ENCODE peak calls at places on chromosomes 13 and 19, in six cellular contexts. N is psoas muscle; A is endothelial cell; F is activated T-helper 1 cell treated with Interleukin-2 at 50 U/mL for 16 hours; V is Calu3; E is activated naive CD8-positive, alpha-beta T cell treated with anti-CD3 and anti-CD28 coated beads, Interleukin-2, amount 50 U/mL, for 24 hours. C is an unnamed sample.

GRCh38 chr19:57850553-57851017 is 926 bp downstream of the ZNF587 start:
- DNase-seq in N (no peak), A (no peak), F (no peak), V (peak; percentile 72), E (peak; percentile 7), C (no peak)

GRCh38 chr13:26497991-26498423 is 59.5 kb upstream of the WASF3 start:
- DNase-seq in N (no peak), A (no peak), F (no peak), V (no peak), E (no peak), C (no peak)

GRCh38 chr19:35120492-35120891 is 4.9 kb downstream of the FXYD3 start:
- DNase-seq in N (no peak), A (no peak), F (no peak), V (peak; percentile 68), E (no peak), C (no peak)

GRCh38 chr19:48629599-48630288 is 7.4 kb downstream of the DBP start:
- DNase-seq in N (peak; percentile 73), A (peak; percentile 68), F (no peak), V (no peak), E (peak; percentile 47), C (no peak)

GRCh38 chr19:21604941-21605548 is 99.6 kb downstream of the ZNF429 start:
- DNase-seq in N (no peak), A (no peak), F (no peak), V (no peak), E (no peak), C (no peak)

GRCh38 chr13:79874396-79875360 is 393.7 kb downstream of the NDFIP2 start:
- DNase-seq in N (no peak), A (no peak), F (no peak), V (no peak), E (no peak), C (no peak)

GRCh38 chr19:49710372-49710951 is 19.5 kb downstream of the CPT1C start:
- DNase-seq in N (no peak), A (no peak), F (no peak), V (no peak), E (no peak), C (no peak)

GRCh38 chr13:114145722-114146121 is 13.3 kb upstream of the RASA3 start:
- DNase-seq in N (no peak), A (no peak), F (no peak), V (no peak), E (no peak), C (peak; percentile 33)

GRCh38 chr13:94433055-94433947 is 46.2 kb downstream of the DCT start:
- DNase-seq in N (no peak), A (no peak), F (no peak), V (no peak), E (peak; percentile 28), C (no peak)

GRCh38 chr13:46687810-46688209 is 109.2 kb downstream of the ESD start:
- DNase-seq in N (no peak), A (no peak), F (no peak), V (peak; percentile 35), E (no peak), C (peak; percentile 20)

GRCh38 chr13:38566526-38566925 is 120.4 kb upstream of the FREM2 start:
- DNase-seq in N (no peak), A (no peak), F (no peak), V (no peak), E (no peak), C (no peak)

GRCh38 chr13:74077375-74077774 is 56.8 kb downstream of the KLF12 start:
- DNase-seq in N (no peak), A (no peak), F (no peak), V (no peak), E (no peak), C (no peak)

GRCh38 chr13:45198924-45199323 is 1.9 kb downstream of the KCTD4 start:
- DNase-seq in N (no peak), A (no peak), F (no peak), V (no peak), E (no peak), C (no peak)

GRCh38 chr19:48117515-48118330 is 7.1 kb upstream of the PLA2G4C start:
- DNase-seq in N (no peak), A (no peak), F (no peak), V (no peak), E (no peak), C (no peak)

GRCh38 chr13:113152894-113153809 is 5.3 kb upstream of the PROZ start:
- DNase-seq in N (peak; percentile 63), A (peak; percentile 40), F (no peak), V (peak; percentile 2), E (peak; percentile 17), C (no peak)

GRCh38 chr19:1466018-1466460 is 13.0 kb downstream of the C19orf25 start:
- DNase-seq in N (no peak), A (no peak), F (no peak), V (no peak), E (no peak), C (no peak)

GRCh38 chr13:22189176-22190048 is 518.5 kb downstream of the FGF9 start:
- DNase-seq in N (no peak), A (no peak), F (no peak), V (no peak), E (no peak), C (no peak)

GRCh38 chr19:14407889-14408640 is 11.1 kb downstream of the DDX39A start:
- DNase-seq in N (no peak), A (no peak), F (no peak), V (no peak), E (peak; percentile 30), C (no peak)

GRCh38 chr13:102726430-102726829 is 31.6 kb upstream of the METTL21C start:
- DNase-seq in N (no peak), A (no peak), F (no peak), V (no peak), E (no peak), C (no peak)

GRCh38 chr13:80469841-80470378 is 129.0 kb upstream of the SPRY2 start:
- DNase-seq in N (peak; percentile 81), A (no peak), F (no peak), V (no peak), E (no peak), C (no peak)

GRCh38 chr13:42997381-42997780 is 5.3 kb upstream of the EPSTI1 start:
- DNase-seq in N (no peak), A (no peak), F (no peak), V (no peak), E (no peak), C (no peak)

GRCh38 chr13:79289557-79289956 is 116.5 kb downstream of the RBM26 start:
- DNase-seq in N (no peak), A (no peak), F (no peak), V (no peak), E (no peak), C (no peak)

GRCh38 chr13:44433863-44434262 is 60.2 kb downstream of the SERP2 start:
- DNase-seq in N (no peak), A (no peak), F (no peak), V (no peak), E (no peak), C (no peak)

GRCh38 chr13:29362849-29363604 is 232.5 kb downstream of the SLC7A1 start:
- DNase-seq in N (no peak), A (peak; percentile 71), F (no peak), V (peak; percentile 45), E (peak; percentile 25), C (peak; percentile 15)

GRCh38 chr13:49635599-49636433 is 7.5 kb downstream of the ARL11 start:
- DNase-seq in N (no peak), A (no peak), F (no peak), V (no peak), E (peak; percentile 20), C (peak; percentile 10)

GRCh38 chr13:39105110-39105509 is 66.9 kb downstream of the NHLRC3 start:
- DNase-seq in N (no peak), A (no peak), F (no peak), V (no peak), E (no peak), C (no peak)

GRCh38 chr19:6802336-6803035 is 30.0 kb downstream of the VAV1 start:
- DNase-seq in N (peak; percentile 27), A (no peak), F (peak; percentile 59), V (no peak), E (peak; percentile 83), C (peak; percentile 60)

GRCh38 chr19:17332677-17333581 is 1.7 kb downstream of the ANO8 start:
- DNase-seq in N (no peak), A (no peak), F (no peak), V (no peak), E (peak; percentile 52), C (no peak)

GRCh38 chr19:55303477-55303876 is 19.7 kb downstream of the BRSK1 start:
- DNase-seq in N (no peak), A (no peak), F (no peak), V (no peak), E (no peak), C (no peak)

GRCh38 chr19:40411125-40411842 is 1.9 kb downstream of the PRX start:
- DNase-seq in N (peak; percentile 68), A (no peak), F (no peak), V (no peak), E (no peak), C (no peak)

GRCh38 chr13:37074703-37075102 is 15.2 kb upstream of the SUPT20H start:
- DNase-seq in N (no peak), A (no peak), F (no peak), V (no peak), E (no peak), C (no peak)

GRCh38 chr13:106375085-106375484 is 160.4 kb downstream of the EFNB2 start:
- DNase-seq in N (no peak), A (no peak), F (no peak), V (no peak), E (no peak), C (no peak)

GRCh38 chr19:15418112-15418587 is 638 bp downstream of the AKAP8L start:
- DNase-seq in N (no peak), A (no peak), F (no peak), V (no peak), E (no peak), C (no peak)

C was measured in CD4-positive, alpha-beta T cell.